ENCODE peak calls at places on chromosome 1, in six cellular contexts. C is GM23338, A is PC-3, T is GM23248, U is SK-N-SH, Z is MM.1S. G is an unnamed sample. For H3F3A, the result is how much of the 10 kb centered on the place peaks cover.

GRCh38 chr1:91130256-91130985 is 108.6 kb upstream of the ZNF644 start:
- DNase-seq in T (no peak), A (no peak), C (no peak), Z (no peak), U (no peak), G (no peak)

GRCh38 chr1:101237229-101237837 is 514 bp downstream of the S1PR1 start:
- DNase-seq in A (peak), T (peak), U (peak), Z (no peak), C (peak), G (peak)

GRCh38 chr1:11648732-11649158 is 5.5 kb downstream of the FBXO2 start:
- DNase-seq in T (peak), U (no peak), Z (no peak), A (peak), C (peak), G (peak)

GRCh38 chr1:42730002-42730401 is 10.0 kb downstream of the CLDN19 start:
- DNase-seq in A (no peak), C (peak), U (no peak), T (no peak), Z (no peak), G (no peak)

GRCh38 chr1:205587576-205587975 is 44.2 kb downstream of the ELK4 start:
- DNase-seq in Z (no peak), C (no peak), A (no peak), U (no peak), T (no peak), G (no peak)

GRCh38 chr1:1058921-1059493 is 15.1 kb downstream of the RNF223 start:
- DNase-seq in U (no peak), Z (no peak), C (peak), A (peak), T (peak), G (peak)

GRCh38 chr1:169538998-169539871 is 47.0 kb downstream of the F5 start:
- DNase-seq in U (no peak), Z (no peak), C (no peak), A (peak), T (peak), G (no peak)

GRCh38 chr1:226603030-226603960 is 54.7 kb downstream of the STUM start:
- DNase-seq in Z (peak), C (no peak), A (peak), U (no peak), T (peak), G (no peak)

GRCh38 chr1:36707221-36707620 is 224.5 kb upstream of the CSF3R start:
- DNase-seq in Z (no peak), C (no peak), A (no peak), U (no peak), T (no peak), G (no peak)

GRCh38 chr1:29974345-29974744 is 738.0 kb downstream of the PTPRU start:
- DNase-seq in A (peak), U (no peak), Z (no peak), T (peak), C (peak), G (peak)

GRCh38 chr1:241918879-241919278 is 38.7 kb upstream of the BECN2 start:
- DNase-seq in U (no peak), A (peak), C (no peak), T (peak), Z (no peak), G (peak)

GRCh38 chr1:114892194-114892918 is 37.7 kb downstream of the SYCP1 start:
- DNase-seq in A (no peak), T (no peak), U (no peak), C (peak), Z (no peak), G (peak)

GRCh38 chr1:190328871-190329270 is 148.8 kb downstream of the BRINP3 start:
- DNase-seq in A (no peak), C (no peak), U (no peak), Z (no peak), T (no peak), G (no peak)

GRCh38 chr1:161421456-161421855 is 53.8 kb upstream of the CFAP126 start:
- DNase-seq in Z (no peak), T (no peak), C (no peak), U (no peak), A (no peak), G (no peak)

GRCh38 chr1:89525169-89525855 is 683 bp downstream of the LRRC8B start:
- DNase-seq in A (no peak), T (peak), U (peak), Z (peak), C (peak), G (peak)

GRCh38 chr1:43597721-43598120 is 52.2 kb upstream of the KDM4A start:
- DNase-seq in A (no peak), U (no peak), T (no peak), C (no peak), Z (no peak), G (no peak)

GRCh38 chr1:1273152-1273534 is 511 bp downstream of the UBE2J2 start:
- DNase-seq in A (no peak), T (peak), C (no peak), Z (no peak), U (no peak), G (no peak)

GRCh38 chr1:39195166-39196111 is 9.1 kb upstream of the MACF1 start:
- DNase-seq in Z (no peak), A (peak), U (no peak), C (no peak), T (peak), G (no peak)

GRCh38 chr1:202235003-202235660 is 41.5 kb downstream of the LGR6 start:
- DNase-seq in Z (no peak), C (no peak), T (no peak), U (no peak), A (no peak), G (no peak)

GRCh38 chr1:26747048-26747447 is 40.7 kb upstream of the PIGV start:
- DNase-seq in Z (no peak), A (no peak), U (no peak), T (no peak), C (no peak), G (no peak)

GRCh38 chr1:206503591-206504362 is 3.6 kb upstream of the RASSF5 start:
- DNase-seq in A (peak), T (peak), U (no peak), Z (no peak), C (no peak), G (no peak)

GRCh38 chr1:81428998-81429397 is 371.7 kb upstream of the ADGRL2 start:
- DNase-seq in T (no peak), C (no peak), A (no peak), U (no peak), Z (no peak), G (no peak)
- H3K4me3 ChIP-seq in T (no peak), C (no peak), A (no peak), U (no peak), Z (no peak), G (no peak)

DNA sequence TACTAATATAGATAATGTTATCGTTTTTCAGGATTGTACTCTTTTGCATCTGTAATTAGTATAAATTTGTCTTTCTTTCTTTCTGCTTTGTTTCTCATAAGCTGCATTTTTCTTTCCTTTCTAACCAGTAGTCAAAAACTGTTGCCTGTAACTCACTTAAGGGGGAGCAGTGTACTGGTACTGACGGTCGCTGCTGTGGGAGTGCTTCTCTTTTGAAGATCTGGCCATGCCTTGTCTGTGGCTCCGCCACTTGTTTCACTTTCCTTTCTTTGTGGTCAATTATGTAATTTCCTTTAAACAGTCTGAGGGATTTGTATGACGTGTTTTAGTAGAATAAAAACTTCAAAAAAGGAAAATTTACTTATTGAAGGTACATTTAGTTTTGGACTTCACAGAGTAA is 37.0 kb downstream of the MIA3 start:
- DNase-seq in T (peak), C (no peak), Z (peak), U (no peak), A (no peak), G (no peak)
- TF ChIP-seq EZH2phosphoT487 in T (no peak), C (no peak), Z (no peak), U (no peak), A (no peak), G (no peak)

GRCh38 chr1:94654031-94654430 is 112.5 kb upstream of the F3 start:
- DNase-seq in C (no peak), T (peak), A (peak), Z (no peak), U (no peak), G (no peak)

GRCh38 chr1:94656982-94657381 is 115.4 kb upstream of the F3 start:
- DNase-seq in T (no peak), A (no peak), C (no peak), U (no peak), Z (no peak), G (no peak)

GRCh38 chr1:94653454-94653853 is 111.9 kb upstream of the F3 start:
- DNase-seq in C (no peak), A (no peak), T (no peak), Z (no peak), U (no peak), G (no peak)

GRCh38 chr1:94654919-94655318 is 113.4 kb upstream of the F3 start:
- DNase-seq in T (no peak), A (no peak), Z (no peak), U (no peak), C (no peak), G (no peak)

DNA sequence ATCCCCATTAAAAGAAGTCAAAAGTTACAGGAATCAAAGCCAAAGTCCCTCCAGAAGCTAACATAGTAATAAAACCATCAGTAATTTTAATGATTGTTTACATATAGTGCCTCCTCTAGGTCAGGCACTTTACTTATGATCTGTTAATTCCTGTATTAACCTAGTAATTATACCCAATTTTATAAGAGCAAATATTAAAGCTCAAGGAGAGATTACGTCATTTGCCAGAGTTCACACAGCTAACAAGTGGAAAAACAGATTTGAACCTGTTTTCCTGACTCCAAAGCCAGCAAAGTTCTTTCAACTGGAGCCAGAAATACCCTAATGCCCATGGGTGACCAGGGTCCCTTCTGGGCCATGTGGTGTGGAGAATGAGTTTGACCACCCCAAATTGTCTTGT is 112.9 kb upstream of the F3 start:
- DNase-seq in C (no peak), A (no peak), T (no peak), Z (no peak), U (no peak), G (no peak)
- H3F3A ChIP-seq in C (under half), A (under half), T (under half), Z (under half), U (under half), G (under half)

DNA sequence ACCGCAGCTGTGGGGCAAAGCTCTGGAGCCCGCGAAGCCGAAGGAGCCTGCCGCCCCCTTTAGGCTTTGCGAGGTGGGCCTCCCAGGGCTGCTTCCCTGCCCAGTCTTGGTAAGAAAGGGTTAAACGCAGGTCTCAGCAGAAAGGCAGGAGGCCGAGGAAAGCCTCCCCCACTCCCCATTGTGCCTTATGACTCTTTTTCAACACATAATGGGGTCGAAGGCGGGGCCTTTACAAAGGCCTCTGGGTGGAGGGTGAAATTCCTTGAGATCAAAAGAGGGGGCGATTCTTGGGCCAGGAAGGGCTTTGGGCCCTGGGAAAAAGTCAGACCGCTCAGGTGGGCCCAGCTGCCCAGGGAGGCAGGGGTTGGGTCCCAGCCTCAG is 880 bp downstream of the ALPL start:
- DNase-seq in C (peak), T (no peak), Z (no peak), U (no peak), A (no peak), G (peak)
- H3K4me3 ChIP-seq in C (peak), T (no peak), Z (no peak), U (no peak), A (no peak), G (peak)

G was measured in neural progenitor cell.